ENCODE peak calls at places on chromosomes 5 and 9, in ten cellular contexts. N is NCI-H460; Z is transverse colon; W is A549; X is GF-D8; O is activated effector memory CD4-positive, alpha-beta T cell treated with Interleukin-2 at 50 U/mL for 16 hours; L is AG08396; F is right lobe of liver; C is ELR; J is lower lobe of right lung. P is an unnamed sample.

GRCh38 chr9:21804336-21804735 is 1.9 kb downstream of the MTAP start:
- DNase-seq in F (no peak), J (no peak), Z (no peak), O (no peak), C (no peak), N (no peak), L (no peak), X (no peak), W (no peak), P (no peak)

GRCh38 chr5:137604348-137605095 is 105.4 kb upstream of the SPOCK1 start:
- DNase-seq in Z (no peak), W (no peak), N (no peak), X (no peak), L (no peak), J (no peak), O (no peak), C (no peak), F (no peak), P (no peak)

GRCh38 chr9:123309611-123310010 is 41.2 kb upstream of the STRBP start:
- DNase-seq in F (no peak), X (no peak), W (no peak), O (no peak), L (no peak), C (no peak), J (no peak), N (no peak), Z (no peak), P (no peak)

GRCh38 chr9:127503947-127504886 is 52.9 kb downstream of the LRSAM1 start:
- DNase-seq in W (peak), F (peak), O (peak), X (peak), C (peak), Z (peak), L (peak), N (peak), J (peak), P (no peak)

GRCh38 chr9:82031538-82032280 is 43.1 kb downstream of the SPATA31D1 start:
- DNase-seq in X (no peak), W (no peak), O (no peak), Z (no peak), F (no peak), C (peak), N (no peak), J (no peak), L (peak), P (no peak)

GRCh38 chr9:109319072-109319630 is 1.7 kb downstream of the EPB41L4B start:
- DNase-seq in N (no peak), X (no peak), W (no peak), O (no peak), C (no peak), L (no peak), J (peak), Z (peak), F (peak), P (no peak)

GRCh38 chr5:62708481-62709325 is 130.1 kb downstream of the LRRC70 start:
- DNase-seq in L (no peak), J (no peak), Z (no peak), O (no peak), N (no peak), W (no peak), C (no peak), F (no peak), X (no peak), P (no peak)

GRCh38 chr5:32283061-32283460 is 29.7 kb downstream of the MTMR12 start:
- DNase-seq in N (no peak), C (no peak), L (no peak), W (no peak), X (no peak), F (no peak), J (no peak), O (no peak), Z (no peak), P (no peak)

GRCh38 chr5:65209341-65209740 is 272.4 kb downstream of the ADAMTS6 start:
- DNase-seq in F (no peak), C (peak), O (no peak), W (no peak), N (peak), X (no peak), J (no peak), Z (no peak), L (peak), P (peak)

GRCh38 chr9:33307067-33307466 is 16.8 kb downstream of the NFX1 start:
- DNase-seq in O (no peak), W (no peak), C (no peak), F (no peak), N (no peak), Z (no peak), J (no peak), L (no peak), X (no peak), P (no peak)

GRCh38 chr9:134894136-134894860 is 13.7 kb downstream of the FCN2 start:
- DNase-seq in W (no peak), N (no peak), J (peak), X (no peak), F (no peak), C (no peak), L (no peak), O (no peak), Z (no peak), P (no peak)

GRCh38 chr9:133050781-133051180 is 11.0 kb upstream of the CEL start:
- DNase-seq in O (no peak), W (no peak), F (no peak), X (no peak), Z (peak), J (no peak), N (no peak), L (no peak), C (no peak), P (no peak)

GRCh38 chr5:14008819-14009311 is 64.4 kb upstream of the DNAH5 start:
- DNase-seq in J (peak), F (peak), X (no peak), O (no peak), Z (no peak), N (peak), C (peak), W (no peak), L (no peak), P (peak)

GRCh38 chr9:104700306-104700705 is 6.0 kb downstream of the OR13D1 start:
- DNase-seq in W (no peak), Z (no peak), C (no peak), J (no peak), N (no peak), O (no peak), F (no peak), L (no peak), X (no peak), P (no peak)

GRCh38 chr5:95347516-95348140 is 43.5 kb upstream of the FAM81B start:
- DNase-seq in N (no peak), O (no peak), X (no peak), L (no peak), F (no peak), Z (no peak), C (no peak), J (no peak), W (no peak), P (no peak)